ENCODE peak calls at places on chromosomes 11 and 22, in nine cellular contexts. D is cardiac muscle cell, Y is PC-3, F is suprapubic skin, L is A673, S is A549, A is dorsolateral prefrontal cortex, H is heart right ventricle, R is H1. Z is an unnamed sample.

GRCh38 chr11:77379253-77379652 is 77.8 kb upstream of the GDPD4 start:
- DNase-seq in D (peak; percentile 18), Y (peak; percentile 76), F (no peak), L (no peak), S (no peak), A (no peak), H (no peak), R (no peak), Z (no peak)

GRCh38 chr11:122342089-122342749 is 226.2 kb upstream of the BLID start:
- DNase-seq in D (no peak), Y (peak; percentile 80), F (no peak), L (no peak), S (peak; percentile 5), A (no peak), H (no peak), R (no peak), Z (no peak)

GRCh38 chr11:99351620-99352019 is 330.9 kb downstream of the CNTN5 start:
- DNase-seq in D (peak; percentile 51), Y (peak; percentile 28), F (no peak), L (peak; percentile 65), S (no peak), A (no peak), H (no peak), R (no peak), Z (no peak)

GRCh38 chr11:31557991-31558390 is 48.4 kb downstream of the ELP4 start:
- DNase-seq in D (peak; percentile 23), Y (no peak), F (no peak), L (no peak), S (no peak), A (no peak), H (no peak), R (no peak), Z (no peak)

GRCh38 chr11:59179121-59179520 is 7.2 kb downstream of the DTX4 start:
- DNase-seq in D (no peak), Y (no peak), F (no peak), L (no peak), S (no peak), A (no peak), H (no peak), R (no peak), Z (no peak)

GRCh38 chr11:19889531-19889930 is 176.9 kb downstream of the NAV2 start:
- DNase-seq in D (no peak), Y (no peak), F (no peak), L (no peak), S (no peak), A (no peak), H (no peak), R (no peak), Z (no peak)

GRCh38 chr11:6919698-6920097 is 1.1 kb upstream of the OR2D3 start:
- DNase-seq in D (no peak), Y (no peak), F (no peak), L (no peak), S (no peak), A (no peak), H (no peak), R (no peak), Z (no peak)

GRCh38 chr22:17117400-17117799 is 3.8 kb downstream of the TMEM121B start:
- DNase-seq in D (no peak), Y (no peak), F (no peak), L (no peak), S (no peak), A (no peak), H (no peak), R (no peak), Z (no peak)

GRCh38 chr11:3865388-3866193 is 10.1 kb downstream of the STIM1 start:
- DNase-seq in D (peak; percentile 80), Y (peak; percentile 66), F (no peak), L (no peak), S (no peak), A (no peak), H (no peak), R (no peak), Z (no peak)

GRCh38 chr22:24515025-24515338 is 19.9 kb downstream of the UPB1 start:
- DNase-seq in D (no peak), Y (no peak), F (no peak), L (no peak), S (no peak), A (no peak), H (no peak), R (no peak), Z (no peak)

GRCh38 chr22:20390394-20390907 is 3.5 kb upstream of the ZNF74 start:
- DNase-seq in D (no peak), Y (no peak), F (no peak), L (no peak), S (no peak), A (no peak), H (no peak), R (no peak), Z (no peak)

GRCh38 chr11:47714554-47715081 is 551 bp downstream of the AGBL2 start:
- DNase-seq in D (peak; percentile 22), Y (no peak), F (peak; percentile 67), L (peak; percentile 52), S (peak; percentile 11), A (peak; percentile 29), H (no peak), R (no peak), Z (peak; percentile 73)

GRCh38 chr11:64880240-64881001 is 2.0 kb upstream of the EHD1 start:
- DNase-seq in D (no peak), Y (no peak), F (no peak), L (no peak), S (no peak), A (no peak), H (no peak), R (no peak), Z (no peak)

GRCh38 chr11:113083571-113083970 is 122.4 kb downstream of the NCAM1 start:
- DNase-seq in D (no peak), Y (no peak), F (no peak), L (no peak), S (no peak), A (no peak), H (no peak), R (no peak), Z (no peak)

GRCh38 chr11:130622126-130622525 is 173.7 kb downstream of the ADAMTS15 start:
- DNase-seq in D (no peak), Y (peak; percentile 42), F (no peak), L (no peak), S (no peak), A (no peak), H (no peak), R (no peak), Z (peak; percentile 35)

GRCh38 chr11:134527382-134528243 is 115.6 kb upstream of the B3GAT1 start:
- DNase-seq in D (no peak), Y (no peak), F (peak; percentile 20), L (no peak), S (no peak), A (no peak), H (no peak), R (no peak), Z (peak; percentile 56)

GRCh38 chr11:7651700-7652099 is 21.6 kb downstream of the CYB5R2 start:
- DNase-seq in D (no peak), Y (no peak), F (no peak), L (no peak), S (no peak), A (no peak), H (no peak), R (no peak), Z (no peak)

GRCh38 chr11:128532016-128532570 is 55.3 kb downstream of the ETS1 start:
- DNase-seq in D (no peak), Y (no peak), F (no peak), L (no peak), S (no peak), A (no peak), H (no peak), R (no peak), Z (no peak)

GRCh38 chr22:20494978-20495860 is at the start of gene KLHL22:
- DNase-seq in D (no peak), Y (peak; percentile 30), F (peak; percentile 70), L (peak; percentile 45), S (no peak), A (peak; percentile 55), H (peak; percentile 42), R (no peak), Z (no peak)

GRCh38 chr22:43088979-43089717 is at the start of gene TTLL1:
- DNase-seq in D (peak; percentile 91), Y (peak; percentile 85), F (peak; percentile 89), L (peak; percentile 94), S (peak; percentile 86), A (peak; percentile 88), H (peak; percentile 91), R (peak; percentile 75), Z (peak; percentile 88)
- TF ChIP-seq CTCF in D (no peak), Y (no peak), F (no peak), L (no peak), S (no peak), A (no peak), H (no peak), R (no peak), Z (no peak)

DNA sequence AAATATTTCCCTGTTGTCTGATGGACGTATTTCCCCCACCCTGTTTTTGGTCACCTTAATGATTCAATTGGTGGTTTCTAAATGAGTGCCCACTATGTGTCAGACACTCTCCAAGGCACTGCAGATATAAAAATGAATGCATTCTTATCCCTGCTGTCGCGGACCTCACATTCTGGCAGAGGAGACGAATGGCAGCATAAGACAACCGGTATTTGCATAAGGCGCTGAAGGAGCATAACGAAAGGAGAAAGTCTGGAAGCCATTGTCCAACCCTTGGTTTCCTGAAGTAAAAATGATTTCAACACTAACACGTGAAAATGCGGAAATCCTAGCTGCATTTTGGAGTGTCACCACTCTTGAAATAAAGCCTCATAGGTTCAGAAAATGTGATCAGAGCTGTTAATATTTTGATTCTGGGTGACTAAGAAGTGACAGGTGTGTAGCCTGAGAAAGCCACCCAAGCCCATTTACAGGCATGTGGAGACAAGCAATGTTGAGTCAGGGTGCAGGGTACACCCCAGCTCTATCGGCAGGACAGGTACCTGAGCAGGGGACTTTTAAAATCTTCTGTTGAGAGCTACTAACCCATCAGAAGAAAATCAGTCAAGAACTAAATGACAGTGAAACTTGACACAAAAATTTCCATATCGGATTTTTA is 10.1 kb upstream of the GAB2 start:
- DNase-seq in D (no peak), Y (no peak), F (no peak), L (no peak), S (no peak), A (no peak), H (no peak), R (no peak), Z (no peak)
- H3K27ac ChIP-seq in D (no peak overlapping the region), Y (no peak overlapping the region), F (no peak overlapping the region), L (no peak overlapping the region), S (no peak overlapping the region), A (no peak overlapping the region), H (no peak overlapping the region), R (no peak overlapping the region), Z (no peak overlapping the region)

GRCh38 chr22:32800158-32800557 is 1.3 kb upstream of the TIMP3 start:
- DNase-seq in D (no peak), Y (no peak), F (no peak), L (no peak), S (no peak), A (no peak), H (no peak), R (no peak), Z (no peak)
- H3K4me3 ChIP-seq in D (no peak overlapping the region), Y (no peak overlapping the region), F (no peak overlapping the region), L (no peak overlapping the region), S (no peak overlapping the region), A (no peak overlapping the region), H (no peak overlapping the region), R (no peak overlapping the region), Z (no peak overlapping the region)

DNA sequence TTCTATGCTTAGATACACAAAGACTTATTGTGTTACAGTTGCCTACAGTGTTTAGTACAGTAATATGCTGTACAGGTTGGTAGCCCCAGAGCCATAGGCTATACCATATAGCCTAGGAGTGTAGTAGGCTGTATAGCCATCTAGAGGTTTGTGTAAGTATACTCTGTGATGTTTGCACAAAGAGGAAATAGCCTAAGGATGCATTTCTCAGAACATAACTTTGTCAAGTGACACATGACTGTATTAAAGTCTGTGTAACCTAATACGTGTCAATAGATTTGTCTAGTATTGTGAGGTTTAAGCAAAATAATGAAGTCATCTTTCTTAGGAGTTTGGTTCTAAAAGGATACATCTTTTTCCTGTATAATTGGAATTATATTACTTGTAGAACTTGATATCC is 5.5 kb downstream of the ZC3H12C start:
- DNase-seq in D (no peak), Y (peak; percentile 85), F (no peak), L (peak; percentile 60), S (no peak), A (no peak), H (no peak), R (no peak), Z (no peak)
- TF ChIP-seq CTCF in D (peak; percentile 10), Y (peak; percentile 51), F (no peak), L (peak; percentile 39), S (no peak), A (no peak), H (no peak), R (no peak), Z (no peak)